ENCODE peak calls at places on chromosomes 2 and 18, in six cellular contexts. A is NCI-H446; B is psoas muscle; Z is OCI-LY7; O is stimulated activated CD8-positive, alpha-beta memory T cell treated with anti-CD3 and anti-CD28 coated beads, Interleukin-2, amount 100 ng/mL, for 48 hours; U is stimulated activated CD4-positive, alpha-beta T cell treated with anti-CD3 and anti-CD28 coated beads, Interleukin-15, amount 100 ng/mL, for 24 hours. S is an unnamed sample.

GRCh38 chr2:213787869-213788268 is 503.6 kb downstream of the SPAG16 start:
- DNase-seq in B (no peak), U (no peak), Z (no peak), O (no peak), A (no peak), S (no peak)

GRCh38 chr18:69978743-69979715 is 31.4 kb upstream of the CD226 start:
- DNase-seq in U (no peak), Z (no peak), O (no peak), A (no peak), B (no peak), S (no peak)

GRCh38 chr2:152548996-152549395 is 168.3 kb downstream of the PRPF40A start:
- DNase-seq in A (no peak), U (no peak), B (no peak), Z (no peak), O (no peak), S (no peak)

GRCh38 chr18:51614967-51615571 is 417.6 kb upstream of the MEX3C start:
- DNase-seq in Z (no peak), B (no peak), U (no peak), A (peak), O (no peak), S (no peak)

GRCh38 chr2:148557844-148558436 is 86.6 kb upstream of the EPC2 start:
- DNase-seq in A (no peak), B (no peak), O (no peak), Z (peak), U (no peak), S (no peak)

GRCh38 chr2:55163895-55164509 is 68.1 kb downstream of the CLHC1 start:
- DNase-seq in U (no peak), B (no peak), Z (no peak), A (no peak), O (no peak), S (peak)

GRCh38 chr18:60122339-60122738 is 222.5 kb downstream of the PMAIP1 start:
- DNase-seq in A (no peak), B (no peak), O (no peak), U (no peak), Z (no peak), S (no peak)

GRCh38 chr18:9109523-9109922 is 7.0 kb downstream of the NDUFV2 start:
- DNase-seq in Z (no peak), O (no peak), A (no peak), B (no peak), U (no peak), S (no peak)

GRCh38 chr2:137048455-137048854 is 283.1 kb downstream of the THSD7B start:
- DNase-seq in Z (no peak), B (no peak), U (no peak), O (no peak), A (no peak), S (no peak)

GRCh38 chr2:217703102-217703501 is 299.7 kb downstream of the TNS1 start:
- DNase-seq in U (no peak), Z (no peak), B (no peak), O (no peak), A (no peak), S (no peak)

S was measured in lung.